ENCODE peak calls at places on chromosomes 16 and 17, in seven cellular contexts. M, D, B, E, C, T and K are unnamed samples.

GRCh38 chr16:82945420-82946096 is 318.8 kb downstream of the CDH13 start:
- DNase-seq in C (no peak), B (no peak), D (peak; percentile 8), E (no peak), T (peak; percentile 22), M (no peak), K (no peak)

GRCh38 chr17:35740997-35741931 is 9.8 kb downstream of the RASL10B start:
- DNase-seq in M (no peak), C (no peak), E (no peak), B (no peak), T (no peak), D (peak; percentile 27), K (no peak)

GRCh38 chr17:38605852-38606645 is at the start of gene SRCIN1:
- DNase-seq in B (no peak), C (no peak), T (no peak), E (peak; percentile 75), M (no peak), D (peak; percentile 13), K (no peak)

GRCh38 chr17:10635290-10635689 is 21.8 kb downstream of the MYH3 start:
- DNase-seq in C (no peak), B (no peak), T (no peak), M (no peak), D (no peak), E (no peak), K (no peak)

GRCh38 chr17:35764123-35764991 is 3.7 kb downstream of the C17orf50 start:
- DNase-seq in D (peak; percentile 92), M (no peak), E (peak; percentile 97), B (peak; percentile 75), C (no peak), T (peak; percentile 79), K (peak; percentile 55)

GRCh38 chr17:28033972-28034714 is 8.3 kb upstream of the NLK start:
- DNase-seq in M (peak; percentile 60), B (peak; percentile 88), D (peak; percentile 91), C (peak; percentile 54), E (no peak), T (peak; percentile 97), K (peak; percentile 49)

GRCh38 chr16:4051591-4051990 is 64.7 kb downstream of the ADCY9 start:
- DNase-seq in M (no peak), C (no peak), T (no peak), E (no peak), B (no peak), D (no peak), K (no peak)

GRCh38 chr16:23229714-23230113 is 47.2 kb downstream of the SCNN1G start:
- DNase-seq in D (no peak), T (no peak), C (no peak), M (no peak), E (no peak), B (no peak), K (no peak)

GRCh38 chr17:57989011-57989345 is 924 bp upstream of the VEZF1 start:
- DNase-seq in E (no peak), T (peak; percentile 47), C (no peak), D (no peak), M (no peak), B (peak; percentile 49), K (no peak)

DNA sequence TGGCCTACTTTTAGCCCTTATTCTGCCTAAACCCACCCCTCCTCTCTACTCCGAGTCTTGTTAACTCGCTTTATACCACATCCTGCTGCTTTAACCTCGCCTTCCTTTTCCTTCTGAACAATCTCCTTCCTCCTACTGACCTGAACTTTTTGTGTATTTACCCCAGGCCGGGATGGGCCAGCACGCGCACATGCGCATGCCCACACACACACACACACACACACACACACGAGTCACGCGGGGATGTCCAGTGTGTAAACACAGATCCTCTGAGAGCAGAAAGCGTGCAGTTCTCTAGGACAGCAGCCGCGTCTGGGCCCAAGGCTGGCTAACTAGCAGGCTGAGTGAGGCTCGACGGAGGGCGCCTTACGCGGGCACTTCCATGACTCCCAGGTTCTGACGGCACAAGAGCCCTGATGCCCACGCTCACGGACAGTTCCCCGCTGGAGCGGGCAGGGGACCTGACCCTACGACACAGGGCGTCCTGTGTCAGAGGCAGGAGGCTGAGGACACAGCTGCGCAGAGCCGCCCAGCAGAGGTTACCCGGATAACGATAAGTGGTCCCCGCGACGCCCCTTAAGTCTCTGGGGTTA is 610 bp downstream of the PIK3R5 start:
- DNase-seq in B (no peak), T (no peak), E (peak; percentile 28), D (no peak), C (no peak), M (no peak), K (no peak)
- H3K4me3 ChIP-seq in B (no peak overlapping the region), T (no peak overlapping the region), E (peak overlapping the region; percentile 25), D (no peak overlapping the region), C (no peak overlapping the region), M (no peak overlapping the region), K (no peak overlapping the region)

GRCh38 chr16:50609049-50609832 is 61.0 kb downstream of the NKD1 start:
- DNase-seq in D (no peak), T (no peak), B (no peak), C (no peak), E (no peak), M (no peak), K (no peak)

GRCh38 chr16:50611995-50612848 is 64.0 kb downstream of the NKD1 start:
- DNase-seq in D (no peak), M (no peak), T (no peak), C (no peak), B (no peak), E (no peak), K (no peak)

GRCh38 chr16:50612849-50613198 is 64.6 kb downstream of the NKD1 start:
- DNase-seq in C (no peak), D (no peak), B (no peak), E (no peak), M (no peak), T (no peak), K (no peak)

GRCh38 chr16:50611332-50611934 is 63.2 kb downstream of the NKD1 start:
- DNase-seq in E (peak; percentile 89), M (no peak), C (no peak), T (peak; percentile 55), B (peak; percentile 39), D (peak; percentile 42), K (no peak)

DNA sequence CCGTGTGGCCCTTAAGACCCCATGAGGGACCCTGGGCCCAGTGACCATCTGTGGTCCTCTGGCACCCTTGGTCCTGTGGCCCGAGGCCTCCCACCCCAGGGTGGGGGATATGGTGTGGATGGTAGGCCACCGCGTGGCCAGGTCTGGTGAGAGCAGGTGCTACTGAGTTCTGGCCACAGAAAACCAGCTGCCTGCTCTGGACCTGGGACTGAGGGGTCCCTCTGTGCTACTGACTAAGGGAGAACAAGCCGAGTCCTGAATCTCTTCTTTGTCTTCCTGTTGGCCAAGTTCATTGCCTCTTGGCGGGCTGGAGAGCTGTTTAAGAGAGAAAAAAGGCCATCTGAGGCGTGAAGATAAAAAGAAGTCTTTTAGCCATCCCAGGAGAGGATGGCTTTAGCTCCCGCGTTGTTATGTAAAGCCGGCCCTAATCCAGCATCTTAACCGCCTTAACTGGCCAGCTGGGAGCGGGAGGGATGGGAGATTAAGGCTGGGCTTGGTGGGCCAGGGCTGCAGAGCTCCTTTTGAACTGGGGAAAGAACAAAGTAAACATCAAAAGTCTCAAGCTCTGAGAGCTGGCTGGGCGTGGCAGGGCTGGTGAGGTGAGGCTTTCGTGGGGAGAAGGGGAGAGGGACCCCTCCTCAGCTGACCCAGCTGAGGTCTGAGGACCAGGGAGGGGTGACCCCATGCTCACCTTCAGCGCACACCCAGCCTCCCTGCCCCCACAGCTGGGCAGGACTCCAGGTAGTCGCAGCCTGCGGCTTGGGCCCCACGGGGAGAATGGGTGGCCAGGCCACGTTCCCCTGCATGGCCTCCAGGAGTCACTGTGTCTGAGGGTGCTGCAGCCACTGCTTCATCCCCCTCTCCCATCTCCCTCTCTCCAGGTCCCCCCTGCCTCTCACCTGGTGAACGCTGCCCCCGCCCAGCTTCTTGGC is 62.4 kb downstream of the NKD1 start:
- DNase-seq in C (no peak), E (no peak), D (no peak), T (no peak), M (no peak), B (no peak), K (no peak)
- TF ChIP-seq CTCF in C (no peak), E (no peak), D (peak; percentile 19), T (no peak), M (no peak), B (no peak), K (peak; percentile 15)

DNA sequence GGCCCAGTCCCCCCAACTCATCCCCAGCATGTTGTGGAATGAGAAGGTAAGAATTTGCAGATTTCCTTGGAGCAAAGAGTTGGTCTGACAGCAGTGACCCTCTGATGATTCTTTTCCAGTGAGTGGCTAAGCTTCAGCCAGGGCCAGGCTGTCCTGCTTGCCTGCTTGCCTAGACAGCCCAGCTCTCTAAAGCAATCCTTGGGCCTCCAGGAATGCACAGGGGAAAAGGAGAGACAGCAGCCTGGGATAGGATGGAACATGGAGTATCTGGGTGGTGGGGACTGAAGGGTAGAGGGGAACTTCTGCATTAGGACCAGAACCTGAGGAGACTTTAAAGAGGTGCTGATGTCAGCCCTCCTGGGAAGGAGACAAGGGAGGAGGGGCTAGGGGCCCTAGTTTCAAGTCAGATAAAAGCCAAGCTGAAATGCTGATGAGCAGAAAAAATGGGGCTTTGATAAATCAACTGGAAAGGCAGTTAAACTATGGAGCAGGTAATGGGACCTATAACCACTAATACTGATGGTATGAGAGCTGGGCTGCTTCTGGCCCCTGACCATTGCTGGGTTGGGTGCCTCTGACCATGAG is 1.8 kb downstream of the HOXB7 start:
- DNase-seq in M (no peak), C (no peak), E (no peak), B (no peak), D (no peak), T (no peak), K (no peak)
- H3K4me3 ChIP-seq in M (no peak overlapping the region), C (no peak overlapping the region), E (no peak overlapping the region), B (no peak overlapping the region), D (no peak overlapping the region), T (no peak overlapping the region), K (no peak overlapping the region)

GRCh38 chr16:85289760-85290625 is 177.7 kb upstream of the CIBAR2 start:
- DNase-seq in E (no peak), C (no peak), T (no peak), B (no peak), D (no peak), M (no peak), K (no peak)
- TF ChIP-seq CTCF in E (no peak), C (no peak), T (no peak), B (no peak), D (no peak), M (no peak), K (no peak)

DNA sequence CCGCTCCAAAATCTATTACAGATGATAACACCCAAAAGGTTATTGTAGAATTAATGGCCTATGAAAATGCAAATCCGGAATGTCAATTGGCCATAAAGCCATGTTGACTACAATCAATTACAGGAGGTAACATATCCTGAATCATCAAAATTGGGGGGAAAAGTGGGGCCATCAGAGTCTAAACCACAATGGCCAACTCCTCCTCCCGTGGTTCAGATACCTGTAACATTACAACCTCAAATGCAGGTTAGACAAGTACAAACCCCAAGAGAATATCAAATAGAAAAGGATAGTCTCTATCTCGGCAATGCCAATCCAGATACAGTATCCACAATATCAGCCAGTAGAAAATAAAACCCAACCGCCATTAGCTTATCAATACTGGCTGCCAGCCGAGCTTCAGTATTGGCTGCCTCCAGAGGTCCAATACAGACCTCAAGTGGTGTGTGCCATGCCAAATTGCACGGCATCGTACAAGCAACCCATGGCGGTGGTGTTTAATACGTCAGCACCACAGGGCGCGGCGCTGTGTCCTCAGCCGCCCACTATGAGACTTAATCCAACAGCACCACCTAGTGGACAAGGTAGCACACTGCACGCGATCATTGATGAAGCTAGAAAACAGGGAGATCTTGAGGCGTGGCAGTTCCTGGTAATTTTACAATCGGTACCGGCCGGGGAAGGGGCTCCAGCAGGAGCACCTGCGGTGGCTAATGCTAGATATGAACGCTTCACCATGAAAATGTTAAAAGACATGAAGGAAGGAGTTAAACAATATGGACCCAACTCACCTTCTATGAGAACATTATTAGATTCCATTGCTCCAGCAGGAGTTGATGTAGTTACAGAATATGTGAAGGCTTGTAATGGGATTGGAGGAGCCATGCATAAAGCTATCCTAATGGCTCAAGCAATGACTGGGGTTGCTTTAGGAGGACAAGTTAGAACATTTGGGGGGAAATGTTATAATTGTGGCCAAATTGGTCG is 15.2 kb downstream of the FLYWCH1 start:
- DNase-seq in C (peak; percentile 59), M (no peak), T (peak; percentile 91), D (peak; percentile 91), E (peak; percentile 87), B (peak; percentile 91), K (peak; percentile 70)
- H3K4me3 ChIP-seq in C (no peak overlapping the region), M (no peak overlapping the region), T (no peak overlapping the region), D (no peak overlapping the region), E (no peak overlapping the region), B (peak overlapping the region; percentile 24), K (no peak overlapping the region)